ENCODE peak calls at places on chromosomes 3 and 15, in five cellular contexts. One of them, this sample, is unnamed.

GRCh38 chr3:180913582-180914404 is 1.3 kb downstream of the FXR1 start:
- DNase-seq in right cardiac atrium: no peak
- DNase-seq in CD4-positive, CD25-positive, alpha-beta regulatory T cell: no peak
- DNase-seq in breast epithelium: no peak
- DNase-seq in fibroblast of lung: peak
- DNase-seq in this sample: no peak

GRCh38 chr15:36335659-36336058 is 243.8 kb upstream of the CDIN1 start:
- DNase-seq in fibroblast of lung: no peak
- DNase-seq in right cardiac atrium: no peak
- DNase-seq in breast epithelium: no peak
- DNase-seq in CD4-positive, CD25-positive, alpha-beta regulatory T cell: no peak
- DNase-seq in this sample: no peak

GRCh38 chr3:25424238-25425013 is 3.6 kb upstream of the RARB start:
- DNase-seq in fibroblast of lung: peak
- DNase-seq in CD4-positive, CD25-positive, alpha-beta regulatory T cell: no peak
- DNase-seq in right cardiac atrium: no peak
- DNase-seq in breast epithelium: no peak
- DNase-seq in this sample: no peak

GRCh38 chr3:122533931-122534334 is 19.2 kb upstream of the KPNA1 start:
- DNase-seq in right cardiac atrium: no peak
- DNase-seq in CD4-positive, CD25-positive, alpha-beta regulatory T cell: peak
- DNase-seq in breast epithelium: peak
- DNase-seq in fibroblast of lung: peak
- DNase-seq in this sample: no peak

GRCh38 chr3:133792171-133792763 is 13.3 kb upstream of the SRPRB start:
- DNase-seq in fibroblast of lung: peak
- DNase-seq in CD4-positive, CD25-positive, alpha-beta regulatory T cell: peak
- DNase-seq in breast epithelium: no peak
- DNase-seq in right cardiac atrium: no peak
- DNase-seq in this sample: no peak

GRCh38 chr15:35078221-35078915 is 6.7 kb downstream of the NANOGP8 start:
- DNase-seq in fibroblast of lung: peak
- DNase-seq in breast epithelium: no peak
- DNase-seq in right cardiac atrium: no peak
- DNase-seq in CD4-positive, CD25-positive, alpha-beta regulatory T cell: peak
- DNase-seq in this sample: no peak

GRCh38 chr15:52067545-52067926 is 45.0 kb downstream of the BCL2L10 start:
- DNase-seq in breast epithelium: no peak
- DNase-seq in fibroblast of lung: no peak
- DNase-seq in CD4-positive, CD25-positive, alpha-beta regulatory T cell: no peak
- DNase-seq in right cardiac atrium: no peak
- DNase-seq in this sample: no peak

GRCh38 chr15:40444741-40445140 is 4.0 kb downstream of the BAHD1 start:
- DNase-seq in CD4-positive, CD25-positive, alpha-beta regulatory T cell: no peak
- DNase-seq in fibroblast of lung: no peak
- DNase-seq in breast epithelium: no peak
- DNase-seq in right cardiac atrium: no peak
- DNase-seq in this sample: no peak

GRCh38 chr15:41564286-41564959 is 5.4 kb downstream of the TYRO3 start:
- DNase-seq in breast epithelium: no peak
- DNase-seq in fibroblast of lung: no peak
- DNase-seq in right cardiac atrium: peak
- DNase-seq in CD4-positive, CD25-positive, alpha-beta regulatory T cell: no peak
- DNase-seq in this sample: peak

GRCh38 chr3:70053293-70053692 is 53.8 kb downstream of the SAMMSON start:
- DNase-seq in fibroblast of lung: peak
- DNase-seq in CD4-positive, CD25-positive, alpha-beta regulatory T cell: no peak
- DNase-seq in right cardiac atrium: no peak
- DNase-seq in breast epithelium: no peak
- DNase-seq in this sample: no peak

GRCh38 chr15:76433798-76434400 is 97.3 kb downstream of the ISL2 start:
- DNase-seq in right cardiac atrium: no peak
- DNase-seq in breast epithelium: no peak
- DNase-seq in CD4-positive, CD25-positive, alpha-beta regulatory T cell: no peak
- DNase-seq in fibroblast of lung: peak
- DNase-seq in this sample: no peak

GRCh38 chr3:149970716-149971402 is at the start of gene PFN2:
- DNase-seq in CD4-positive, CD25-positive, alpha-beta regulatory T cell: peak
- DNase-seq in fibroblast of lung: peak
- DNase-seq in right cardiac atrium: peak
- DNase-seq in breast epithelium: peak
- DNase-seq in this sample: peak

GRCh38 chr3:165339753-165340152 is 143.6 kb upstream of the SLITRK3 start:
- DNase-seq in CD4-positive, CD25-positive, alpha-beta regulatory T cell: no peak
- DNase-seq in breast epithelium: no peak
- DNase-seq in fibroblast of lung: peak
- DNase-seq in right cardiac atrium: no peak
- DNase-seq in this sample: no peak

GRCh38 chr3:126667631-126668449 is 12.9 kb upstream of the TXNRD3 start:
- DNase-seq in fibroblast of lung: no peak
- DNase-seq in breast epithelium: peak
- DNase-seq in right cardiac atrium: no peak
- DNase-seq in CD4-positive, CD25-positive, alpha-beta regulatory T cell: no peak
- DNase-seq in this sample: no peak

GRCh38 chr3:138835177-138835757 is 539 bp upstream of the PIK3CB start:
- DNase-seq in breast epithelium: no peak
- DNase-seq in right cardiac atrium: no peak
- DNase-seq in fibroblast of lung: no peak
- DNase-seq in CD4-positive, CD25-positive, alpha-beta regulatory T cell: peak
- DNase-seq in this sample: no peak

GRCh38 chr3:23953523-23953922 is 8.4 kb downstream of the NR1D2 start:
- DNase-seq in breast epithelium: no peak
- DNase-seq in CD4-positive, CD25-positive, alpha-beta regulatory T cell: no peak
- DNase-seq in fibroblast of lung: no peak
- DNase-seq in right cardiac atrium: no peak
- DNase-seq in this sample: no peak

GRCh38 chr3:39317571-39318169 is 11.8 kb upstream of the CCR8 start:
- DNase-seq in breast epithelium: no peak
- DNase-seq in fibroblast of lung: no peak
- DNase-seq in right cardiac atrium: no peak
- DNase-seq in CD4-positive, CD25-positive, alpha-beta regulatory T cell: no peak
- DNase-seq in this sample: no peak

GRCh38 chr15:79373728-79374127 is 58.4 kb upstream of the MINAR1 start:
- DNase-seq in breast epithelium: no peak
- DNase-seq in CD4-positive, CD25-positive, alpha-beta regulatory T cell: no peak
- DNase-seq in right cardiac atrium: no peak
- DNase-seq in fibroblast of lung: no peak
- DNase-seq in this sample: no peak

GRCh38 chr3:55180936-55181535 is 253.2 kb upstream of the LRTM1 start:
- DNase-seq in CD4-positive, CD25-positive, alpha-beta regulatory T cell: peak
- DNase-seq in breast epithelium: no peak
- DNase-seq in fibroblast of lung: no peak
- DNase-seq in right cardiac atrium: no peak
- DNase-seq in this sample: no peak

GRCh38 chr3:120623719-120624093 is 27.6 kb downstream of the NDUFB4 start:
- DNase-seq in CD4-positive, CD25-positive, alpha-beta regulatory T cell: no peak
- DNase-seq in breast epithelium: no peak
- DNase-seq in fibroblast of lung: no peak
- DNase-seq in right cardiac atrium: no peak
- DNase-seq in this sample: no peak

GRCh38 chr3:126197854-126198584 is 17.6 kb upstream of the ALDH1L1 start:
- DNase-seq in CD4-positive, CD25-positive, alpha-beta regulatory T cell: peak
- DNase-seq in fibroblast of lung: peak
- DNase-seq in breast epithelium: peak
- DNase-seq in right cardiac atrium: peak
- DNase-seq in this sample: no peak

GRCh38 chr15:74613953-74614743 is 1.5 kb upstream of the CLK3 start:
- DNase-seq in right cardiac atrium: peak
- DNase-seq in CD4-positive, CD25-positive, alpha-beta regulatory T cell: no peak
- DNase-seq in fibroblast of lung: peak
- DNase-seq in breast epithelium: no peak
- DNase-seq in this sample: no peak
- H3K27ac ChIP-seq in right cardiac atrium: no peak
- H3K27ac ChIP-seq in CD4-positive, CD25-positive, alpha-beta regulatory T cell: peak
- H3K27ac ChIP-seq in fibroblast of lung: no peak
- H3K27ac ChIP-seq in breast epithelium: peak
- H3K27ac ChIP-seq in this sample: peak

GRCh38 chr15:68305420-68305871 is 27.9 kb downstream of the FEM1B start:
- DNase-seq in fibroblast of lung: no peak
- DNase-seq in breast epithelium: peak
- DNase-seq in right cardiac atrium: no peak
- DNase-seq in CD4-positive, CD25-positive, alpha-beta regulatory T cell: no peak
- DNase-seq in this sample: no peak
- H3K27ac ChIP-seq in fibroblast of lung: no peak
- H3K27ac ChIP-seq in breast epithelium: no peak
- H3K27ac ChIP-seq in right cardiac atrium: no peak
- H3K27ac ChIP-seq in CD4-positive, CD25-positive, alpha-beta regulatory T cell: no peak
- H3K27ac ChIP-seq in this sample: no peak

DNA sequence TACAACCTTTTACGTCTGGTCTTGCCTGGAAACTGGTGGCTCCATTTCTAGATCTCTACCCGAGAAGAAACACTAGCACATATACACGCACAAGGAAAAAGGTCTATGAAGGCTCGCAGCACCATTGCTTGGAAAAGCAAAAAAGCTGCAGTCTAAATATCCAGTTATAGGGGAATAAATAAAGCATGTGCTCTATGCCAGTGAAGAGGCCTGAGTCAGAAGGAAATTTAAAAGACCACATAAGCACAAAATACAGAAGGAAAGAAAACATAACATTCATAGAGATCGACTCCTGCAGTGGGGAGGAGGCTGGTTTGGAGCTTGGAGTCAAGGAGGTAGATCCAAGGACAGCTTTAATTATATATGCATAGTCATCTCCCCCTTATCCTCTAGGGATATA is 114.4 kb downstream of the PDZRN3 start:
- DNase-seq in fibroblast of lung: no peak
- DNase-seq in breast epithelium: no peak
- DNase-seq in CD4-positive, CD25-positive, alpha-beta regulatory T cell: no peak
- DNase-seq in right cardiac atrium: no peak
- DNase-seq in this sample: no peak
- H3K27ac ChIP-seq in fibroblast of lung: peak
- H3K27ac ChIP-seq in breast epithelium: no peak
- H3K27ac ChIP-seq in CD4-positive, CD25-positive, alpha-beta regulatory T cell: no peak
- H3K27ac ChIP-seq in right cardiac atrium: peak
- H3K27ac ChIP-seq in this sample: no peak

DNA sequence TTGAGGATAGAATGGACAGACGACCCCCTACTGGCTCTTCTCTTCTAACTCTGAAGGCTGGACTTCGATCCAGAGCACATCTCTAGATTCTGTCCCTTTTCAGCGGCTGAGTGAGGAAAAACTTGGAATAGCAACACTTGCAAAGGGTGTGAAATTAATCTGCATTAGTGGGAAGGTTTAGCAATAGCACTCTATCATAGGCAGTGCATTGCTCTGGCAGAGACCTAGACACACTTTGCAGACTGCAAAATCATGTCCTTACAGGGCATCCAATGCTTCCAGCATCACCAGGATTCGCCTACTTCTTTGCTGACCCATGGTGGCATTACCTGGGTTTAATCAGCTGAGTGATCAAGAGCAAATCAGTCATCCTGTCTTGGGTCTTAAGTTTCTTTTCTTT is 43.1 kb downstream of the DAPK2 start:
- DNase-seq in right cardiac atrium: no peak
- DNase-seq in breast epithelium: no peak
- DNase-seq in fibroblast of lung: no peak
- DNase-seq in CD4-positive, CD25-positive, alpha-beta regulatory T cell: no peak
- DNase-seq in this sample: no peak
- H3K27ac ChIP-seq in right cardiac atrium: peak
- H3K27ac ChIP-seq in breast epithelium: no peak
- H3K27ac ChIP-seq in fibroblast of lung: no peak
- H3K27ac ChIP-seq in CD4-positive, CD25-positive, alpha-beta regulatory T cell: no peak
- H3K27ac ChIP-seq in this sample: no peak

This sample was measured in caudate nucleus.